ENCODE peak calls at places on chromosomes 3 and 15, in six cellular contexts. A, U, L, B, D and G are unnamed samples.

GRCh38 chr3:155248531-155249187 is 44.8 kb downstream of the STRIT1 start:
- DNase-seq in A (no peak), U (no peak), L (no peak), B (no peak), D (no peak), G (no peak)

GRCh38 chr3:135503429-135504083 is 462.0 kb upstream of the PPP2R3A start:
- DNase-seq in A (no peak), U (peak), L (peak), B (peak), D (no peak), G (no peak)

GRCh38 chr15:101306341-101307047 is 11.4 kb upstream of the SNRPA1 start:
- DNase-seq in A (no peak), U (no peak), L (peak), B (no peak), D (no peak), G (peak)

GRCh38 chr3:64133991-64134390 is 91.3 kb downstream of the PRICKLE2 start:
- DNase-seq in A (no peak), U (no peak), L (no peak), B (no peak), D (no peak), G (no peak)

GRCh38 chr3:193190387-193190786 is 50.6 kb upstream of the PLAAT1 start:
- DNase-seq in A (no peak), U (peak), L (no peak), B (no peak), D (no peak), G (no peak)

GRCh38 chr15:53840681-53841080 is 81.2 kb upstream of the WDR72 start:
- DNase-seq in A (no peak), U (no peak), L (no peak), B (no peak), D (no peak), G (no peak)

GRCh38 chr3:172561894-172562664 is 38.8 kb upstream of the TNFSF10 start:
- DNase-seq in A (no peak), U (no peak), L (no peak), B (no peak), D (no peak), G (no peak)

GRCh38 chr3:144585953-144586352 is 614.3 kb downstream of the DIPK2A start:
- DNase-seq in A (no peak), U (no peak), L (no peak), B (no peak), D (no peak), G (no peak)

GRCh38 chr3:87810427-87810826 is 248.4 kb downstream of the CGGBP1 start:
- DNase-seq in A (no peak), U (no peak), L (no peak), B (no peak), D (no peak), G (no peak)